ENCODE peak calls at places on chromosomes 13 and 19, in nine cellular contexts. S is HAP-1, H is brain microvascular endothelial cell, I is fibroblast of the aortic adventitia, L is adipocyte, D is AG04450, K is heart right ventricle, Z is pancreas, E is neural progenitor cell. Y is an unnamed sample.

GRCh38 chr19:10593820-10594637 is 6.9 kb upstream of the AP1M2 start:
- DNase-seq in E (no peak), Z (no peak), I (peak), H (no peak), K (no peak), D (no peak), S (no peak), L (peak), Y (no peak)

GRCh38 chr13:92573467-92574057 is 653.0 kb upstream of the GPC6 start:
- DNase-seq in Z (no peak), D (no peak), I (peak), E (peak), L (no peak), K (no peak), H (peak), S (no peak), Y (peak)

GRCh38 chr19:45630463-45630862 is 8.7 kb downstream of the EML2 start:
- DNase-seq in D (no peak), Z (no peak), S (peak), H (peak), K (no peak), I (peak), L (peak), E (no peak), Y (no peak)

GRCh38 chr13:109874921-109875454 is 88.6 kb upstream of the IRS2 start:
- DNase-seq in D (no peak), E (no peak), L (peak), I (peak), Z (no peak), K (no peak), S (no peak), H (peak), Y (no peak)

GRCh38 chr19:17797397-17798201 is 2.7 kb downstream of the B3GNT3 start:
- DNase-seq in E (peak), I (no peak), K (no peak), D (no peak), L (peak), H (no peak), Z (no peak), S (no peak), Y (no peak)

GRCh38 chr19:6272913-6273600 is 6.7 kb downstream of the MLLT1 start:
- DNase-seq in Z (no peak), I (no peak), S (no peak), D (no peak), L (no peak), K (no peak), H (no peak), E (peak), Y (no peak)

GRCh38 chr19:33392341-33393285 is 19.1 kb downstream of the CEBPG start:
- DNase-seq in K (no peak), I (no peak), S (no peak), H (no peak), L (no peak), E (no peak), D (no peak), Z (peak), Y (no peak)

GRCh38 chr13:80572308-80572676 is 231.4 kb upstream of the SPRY2 start:
- DNase-seq in Z (no peak), K (no peak), S (no peak), E (no peak), D (no peak), H (no peak), L (no peak), I (no peak), Y (no peak)

GRCh38 chr13:75353786-75354193 is 128.2 kb downstream of the TBC1D4 start:
- DNase-seq in S (no peak), K (no peak), E (no peak), L (no peak), I (peak), D (no peak), H (no peak), Z (no peak), Y (no peak)

GRCh38 chr19:10106100-10106936 is at the start of gene PPAN:
- DNase-seq in H (peak), S (peak), Z (peak), D (peak), E (peak), L (peak), I (peak), K (peak), Y (peak)

GRCh38 chr19:42985588-42985987 is 40.7 kb downstream of the PSG11 start:
- DNase-seq in S (no peak), K (no peak), D (no peak), H (no peak), Z (no peak), L (peak), I (peak), E (no peak), Y (no peak)

GRCh38 chr19:10021446-10021845 is 8.2 kb downstream of the RDH8 start:
- DNase-seq in D (no peak), E (no peak), S (no peak), L (no peak), Z (no peak), H (no peak), K (no peak), I (no peak), Y (no peak)

GRCh38 chr19:27851543-27852060 is 1361.3 kb downstream of the UQCRFS1 start:
- DNase-seq in Z (no peak), I (no peak), E (no peak), D (no peak), S (no peak), K (no peak), L (no peak), H (no peak), Y (no peak)

GRCh38 chr13:98947925-98948324 is 29.9 kb downstream of the DOCK9 start:
- DNase-seq in S (no peak), Z (no peak), E (no peak), H (no peak), K (no peak), D (no peak), I (no peak), L (no peak), Y (no peak)

GRCh38 chr13:94280357-94280756 is 199.1 kb downstream of the DCT start:
- DNase-seq in K (no peak), L (peak), Z (no peak), S (no peak), D (no peak), I (no peak), H (peak), E (no peak), Y (no peak)

GRCh38 chr19:52492991-52493470 is 34.4 kb upstream of the ZNF808 start:
- DNase-seq in E (peak), Z (no peak), H (no peak), I (no peak), S (no peak), K (no peak), D (no peak), L (no peak), Y (no peak)

GRCh38 chr19:35509018-35509652 is 4.3 kb downstream of the DMKN start:
- DNase-seq in K (no peak), I (no peak), H (no peak), L (no peak), E (peak), Z (peak), S (peak), D (no peak), Y (no peak)

GRCh38 chr19:4508698-4509097 is 9.6 kb downstream of the PLIN4 start:
- DNase-seq in E (no peak), I (no peak), D (no peak), K (no peak), L (no peak), H (no peak), S (no peak), Z (no peak), Y (no peak)

GRCh38 chr13:43365042-43365344 is 341.6 kb downstream of the DNAJC15 start:
- DNase-seq in H (no peak), I (no peak), L (no peak), K (no peak), E (no peak), D (no peak), S (no peak), Z (no peak), Y (no peak)

GRCh38 chr19:23439623-23440022 is 44.4 kb upstream of the ZNF91 start:
- DNase-seq in L (no peak), Z (no peak), H (no peak), I (no peak), D (no peak), E (no peak), K (no peak), S (no peak), Y (no peak)

GRCh38 chr13:35292329-35292728 is 184.2 kb downstream of the MAB21L1 start:
- DNase-seq in K (no peak), E (no peak), Z (no peak), I (no peak), L (no peak), H (no peak), S (no peak), D (no peak), Y (no peak)

GRCh38 chr13:46339035-46339666 is 47.9 kb downstream of the RUBCNL start:
- DNase-seq in D (no peak), H (peak), Z (no peak), E (no peak), I (peak), S (no peak), L (peak), K (peak), Y (no peak)

GRCh38 chr13:111210488-111210887 is 95.4 kb downstream of the ARHGEF7 start:
- DNase-seq in E (peak), D (peak), L (peak), K (no peak), Z (no peak), S (no peak), I (peak), H (peak), Y (no peak)

GRCh38 chr19:32363175-32363574 is 17.8 kb downstream of the ZNF507 start:
- DNase-seq in E (no peak), L (peak), S (no peak), I (no peak), K (no peak), D (no peak), H (no peak), Z (no peak), Y (no peak)

GRCh38 chr13:19967619-19968018 is 9.1 kb downstream of the ZMYM2 start:
- DNase-seq in E (no peak), Z (no peak), K (no peak), L (no peak), S (no peak), I (no peak), D (no peak), H (no peak), Y (no peak)

GRCh38 chr13:31909889-31910551 is 121.6 kb upstream of the FRY start:
- DNase-seq in H (peak), D (peak), Z (no peak), I (peak), K (peak), L (peak), E (peak), S (peak), Y (peak)

GRCh38 chr19:14021474-14021873 is 6.5 kb upstream of the RLN3 start:
- DNase-seq in Z (no peak), I (no peak), S (peak), K (no peak), L (no peak), D (no peak), H (no peak), E (peak), Y (no peak)

GRCh38 chr13:81770868-81771505 is 1430.1 kb upstream of the SPRY2 start:
- DNase-seq in H (no peak), Z (no peak), L (no peak), S (no peak), E (peak), I (no peak), K (no peak), D (no peak), Y (no peak)

GRCh38 chr19:47581605-47582319 is 8.8 kb upstream of the ZNF541 start:
- DNase-seq in L (no peak), S (no peak), H (no peak), I (no peak), Z (peak), E (no peak), K (no peak), D (no peak), Y (no peak)

GRCh38 chr19:2550431-2551171 is 74.7 kb downstream of the GADD45B start:
- DNase-seq in S (no peak), Z (peak), L (no peak), E (no peak), D (no peak), H (no peak), I (no peak), K (peak), Y (no peak)

GRCh38 chr13:46866150-46866549 is 30.7 kb downstream of the HTR2A start:
- DNase-seq in L (peak), I (peak), D (peak), E (peak), K (no peak), H (peak), S (peak), Z (no peak), Y (peak)

GRCh38 chr19:19410553-19411550 is 5.4 kb downstream of the GATAD2A start:
- DNase-seq in Z (no peak), H (no peak), I (no peak), L (no peak), K (no peak), S (no peak), D (no peak), E (no peak), Y (no peak)

GRCh38 chr19:18457478-18458331 is 19.8 kb upstream of the ISYNA1 start:
- DNase-seq in K (no peak), I (no peak), E (no peak), H (no peak), S (no peak), L (no peak), D (no peak), Z (peak), Y (no peak)

GRCh38 chr19:27794444-27795042 is 1418.4 kb downstream of the UQCRFS1 start:
- DNase-seq in I (peak), K (peak), Z (peak), D (no peak), L (peak), S (peak), H (peak), E (peak), Y (no peak)

GRCh38 chr13:78602561-78603239 is 652 bp downstream of the POU4F1 start:
- DNase-seq in S (no peak), E (peak), I (no peak), K (no peak), Z (peak), L (no peak), H (no peak), D (no peak), Y (peak)

GRCh38 chr19:1742989-1743696 is 10.2 kb upstream of the ONECUT3 start:
- DNase-seq in I (no peak), S (no peak), H (no peak), E (no peak), Z (no peak), L (no peak), D (no peak), K (no peak), Y (no peak)

DNA sequence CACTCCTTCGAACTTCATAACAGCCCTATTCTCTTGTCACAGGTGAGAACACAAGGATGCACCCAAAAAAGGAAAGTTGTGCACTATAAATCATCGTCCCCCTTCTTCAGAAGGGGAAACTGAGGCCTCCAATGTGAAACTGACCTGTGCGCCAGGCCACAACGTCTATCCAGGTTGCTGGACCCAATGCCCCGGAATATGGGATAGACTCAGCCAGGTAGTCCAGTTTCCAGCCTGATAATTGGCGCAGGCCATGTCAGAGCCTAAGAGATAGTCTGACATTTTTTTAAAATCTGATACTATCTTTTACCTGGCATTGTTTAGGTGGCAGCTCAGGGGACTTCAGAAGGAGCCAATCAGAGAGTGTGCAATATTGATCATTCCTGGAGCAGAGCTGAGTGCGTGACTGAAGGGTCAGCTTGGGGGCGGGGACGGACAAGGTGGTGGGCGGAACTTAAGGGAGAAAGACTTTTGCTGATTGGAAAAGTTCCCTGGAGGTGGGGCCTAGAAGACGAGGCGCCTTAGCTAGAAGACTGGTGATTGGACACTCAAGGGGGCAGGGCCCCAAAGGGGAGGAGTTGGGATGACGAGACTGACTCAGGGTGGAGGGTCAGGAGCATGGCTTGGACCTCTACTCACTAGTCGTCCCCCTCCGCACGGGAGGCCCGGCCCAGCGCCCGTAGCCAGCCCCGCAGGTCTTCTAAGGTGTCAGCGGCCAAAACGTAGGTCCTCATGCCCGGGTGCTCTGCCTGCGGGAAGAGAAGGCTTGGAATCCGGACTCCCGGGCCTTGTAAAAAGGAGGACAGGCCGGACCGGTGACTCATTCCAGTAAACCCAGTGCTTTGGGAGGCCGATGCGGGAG is 8.5 kb downstream of the PLEKHA4 start:
- DNase-seq in I (no peak), L (no peak), Z (peak), E (peak), S (no peak), H (no peak), K (no peak), D (no peak), Y (no peak)
- H3K4me3 ChIP-seq in I (no peak), L (no peak), Z (peak), E (no peak), S (peak), H (no peak), K (peak), D (no peak), Y (peak)

GRCh38 chr13:23609414-23610186 is 39.4 kb downstream of the TNFRSF19 start:
- DNase-seq in I (peak), K (peak), E (no peak), S (no peak), L (peak), D (peak), H (peak), Z (no peak), Y (no peak)
- H3K4me3 ChIP-seq in I (no peak), K (peak), E (no peak), S (no peak), L (peak), D (no peak), H (no peak), Z (no peak), Y (no peak)

GRCh38 chr19:55426042-55426441 is 17.1 kb downstream of the SHISA7 start:
- DNase-seq in K (no peak), S (no peak), Z (no peak), I (no peak), D (no peak), E (no peak), L (no peak), H (no peak), Y (no peak)

GRCh38 chr19:55424518-55424917 is 16.9 kb upstream of the UBE2S start:
- DNase-seq in K (no peak), H (no peak), E (no peak), S (no peak), L (no peak), Z (no peak), D (no peak), I (no peak), Y (no peak)

GRCh38 chr19:55419624-55420236 is 12.1 kb upstream of the UBE2S start:
- DNase-seq in L (no peak), E (no peak), Z (no peak), S (no peak), H (no peak), D (no peak), K (no peak), I (no peak), Y (no peak)

GRCh38 chr19:55419089-55419488 is 11.5 kb upstream of the UBE2S start:
- DNase-seq in E (no peak), H (no peak), I (no peak), D (no peak), S (no peak), Z (no peak), K (no peak), L (no peak), Y (peak)

GRCh38 chr19:55423225-55423967 is 15.8 kb upstream of the UBE2S start:
- DNase-seq in Z (no peak), D (no peak), E (no peak), K (no peak), L (no peak), I (no peak), S (no peak), H (no peak), Y (no peak)
- H3K4me3 ChIP-seq in Z (no peak), D (no peak), E (no peak), K (no peak), L (no peak), I (no peak), S (no peak), H (no peak), Y (no peak)

GRCh38 chr19:50178859-50179537 is 15.9 kb upstream of the IZUMO2 start:
- DNase-seq in K (no peak), S (no peak), D (no peak), H (no peak), Z (no peak), L (no peak), I (no peak), E (no peak), Y (no peak)
- H3K4me3 ChIP-seq in K (no peak), S (no peak), D (no peak), H (no peak), Z (no peak), L (no peak), I (no peak), E (no peak), Y (no peak)

Y was measured in Jurkat, Clone E6-1.